ENCODE peak calls at places on chromosomes 11 and 22, in four cellular contexts. One of them, this sample, is unnamed.
A peak's percentile ranks its signal among the peaks of the same experiment; 100 is the strongest.

GRCh38 chr11:87265132-87265531 is 227.4 kb downstream of the TMEM135 start:
- DNase-seq in 8988T: no peak
- DNase-seq in A549: no peak
- DNase-seq in PC-3: no peak
- DNase-seq in this sample: peak; percentile 66

GRCh38 chr11:122791411-122791810 is 46.9 kb upstream of the CRTAM start:
- DNase-seq in 8988T: no peak
- DNase-seq in A549: no peak
- DNase-seq in PC-3: no peak
- DNase-seq in this sample: no peak

GRCh38 chr11:20355221-20356219 is 8.0 kb upstream of the HTATIP2 start:
- DNase-seq in 8988T: no peak
- DNase-seq in A549: peak; percentile 63
- DNase-seq in PC-3: peak; percentile 68
- DNase-seq in this sample: peak; percentile 60

GRCh38 chr11:69882270-69882608 is 63.0 kb upstream of the FGF3 start:
- DNase-seq in 8988T: no peak
- DNase-seq in A549: no peak
- DNase-seq in PC-3: no peak
- DNase-seq in this sample: no peak

GRCh38 chr11:71774603-71775222 is 58.3 kb upstream of the DEFB108B start:
- DNase-seq in 8988T: no peak
- DNase-seq in A549: no peak
- DNase-seq in PC-3: no peak
- DNase-seq in this sample: no peak

GRCh38 chr11:107732327-107733051 is 20.6 kb upstream of the SLN start:
- DNase-seq in 8988T: no peak
- DNase-seq in A549: peak; percentile 10
- DNase-seq in PC-3: no peak
- DNase-seq in this sample: no peak

GRCh38 chr11:16382638-16383380 is 26.5 kb upstream of the SOX6 start:
- DNase-seq in 8988T: no peak
- DNase-seq in A549: no peak
- DNase-seq in PC-3: no peak
- DNase-seq in this sample: no peak

GRCh38 chr11:2218234-2218633 is 46.6 kb upstream of the TH start:
- DNase-seq in 8988T: no peak
- DNase-seq in A549: no peak
- DNase-seq in PC-3: no peak
- DNase-seq in this sample: no peak

GRCh38 chr11:111378773-111379499 is at the start of gene POU2AF1:
- DNase-seq in 8988T: no peak
- DNase-seq in A549: no peak
- DNase-seq in PC-3: no peak
- DNase-seq in this sample: no peak

GRCh38 chr11:10019906-10020682 is 273.9 kb downstream of the SBF2 start:
- DNase-seq in 8988T: no peak
- DNase-seq in A549: no peak
- DNase-seq in PC-3: no peak
- DNase-seq in this sample: no peak

GRCh38 chr11:86660011-86660595 is 12.3 kb downstream of the ME3 start:
- DNase-seq in 8988T: no peak
- DNase-seq in A549: no peak
- DNase-seq in PC-3: peak; percentile 43
- DNase-seq in this sample: no peak

GRCh38 chr11:106399075-106399500 is 321.6 kb downstream of the AASDHPPT start:
- DNase-seq in 8988T: peak; percentile 12
- DNase-seq in A549: peak; percentile 86
- DNase-seq in PC-3: peak; percentile 99
- DNase-seq in this sample: peak; percentile 35

GRCh38 chr11:76838422-76839068 is 22.2 kb upstream of the ACER3 start:
- DNase-seq in 8988T: peak; percentile 74
- DNase-seq in A549: peak; percentile 55
- DNase-seq in PC-3: no peak
- DNase-seq in this sample: no peak

GRCh38 chr11:20599424-20600346 is at the start of gene SLC6A5:
- DNase-seq in 8988T: peak; percentile 57
- DNase-seq in A549: peak; percentile 36
- DNase-seq in PC-3: peak; percentile 33
- DNase-seq in this sample: peak; percentile 54

GRCh38 chr11:75334402-75334891 is 17.0 kb downstream of the ARRB1 start:
- DNase-seq in 8988T: no peak
- DNase-seq in A549: no peak
- DNase-seq in PC-3: no peak
- DNase-seq in this sample: no peak

GRCh38 chr11:7999795-8000194 is 12.7 kb downstream of the EIF3F start:
- DNase-seq in 8988T: no peak
- DNase-seq in A549: no peak
- DNase-seq in PC-3: no peak
- DNase-seq in this sample: no peak

GRCh38 chr11:112227471-112227870 is 1.2 kb downstream of the PTS start:
- DNase-seq in 8988T: no peak
- DNase-seq in A549: no peak
- DNase-seq in PC-3: no peak
- DNase-seq in this sample: no peak

GRCh38 chr11:76277298-76278175 is 71.2 kb upstream of the WNT11 start:
- DNase-seq in 8988T: no peak
- DNase-seq in A549: no peak
- DNase-seq in PC-3: no peak
- DNase-seq in this sample: no peak

GRCh38 chr22:46050916-46051614 is 74.1 kb upstream of the WNT7B start:
- DNase-seq in 8988T: no peak
- DNase-seq in A549: no peak
- DNase-seq in PC-3: no peak
- DNase-seq in this sample: no peak

GRCh38 chr22:50252081-50253045 is 1.3 kb upstream of the HDAC10 start:
- DNase-seq in 8988T: peak; percentile 73
- DNase-seq in A549: peak; percentile 67
- DNase-seq in PC-3: peak; percentile 62
- DNase-seq in this sample: peak; percentile 59

GRCh38 chr22:17638182-17638431 is 450 bp upstream of the BCL2L13 start:
- DNase-seq in 8988T: no peak
- DNase-seq in A549: no peak
- DNase-seq in PC-3: no peak
- DNase-seq in this sample: no peak

GRCh38 chr11:34214961-34215805 is 109.8 kb downstream of the NAT10 start:
- DNase-seq in 8988T: peak; percentile 54
- DNase-seq in A549: peak; percentile 64
- DNase-seq in PC-3: peak; percentile 81
- DNase-seq in this sample: peak; percentile 49

GRCh38 chr11:28759311-28759710 is 651.1 kb downstream of the METTL15 start:
- DNase-seq in 8988T: no peak
- DNase-seq in A549: peak; percentile 74
- DNase-seq in PC-3: peak; percentile 83
- DNase-seq in this sample: no peak

This sample was measured in COLO829.